ENCODE peak calls at places on chromosomes 1 and 21, in seven cellular contexts. L, F, G, Z, B, E and W are unnamed samples.

GRCh38 chr1:46400398-46400797 is 6.3 kb downstream of the FAAH start:
- DNase-seq in B (no peak), E (peak), L (no peak), F (no peak), G (peak), Z (no peak), W (no peak)

GRCh38 chr1:87916965-87917364 is 588.3 kb downstream of the LMO4 start:
- DNase-seq in B (peak), G (no peak), E (no peak), F (peak), L (no peak), Z (no peak), W (no peak)

GRCh38 chr21:32674731-32675130 is 53.1 kb downstream of the SYNJ1 start:
- DNase-seq in B (no peak), E (no peak), L (no peak), G (no peak), F (no peak), Z (no peak), W (no peak)

GRCh38 chr1:201559679-201560162 is 20.8 kb downstream of the NAV1 start:
- DNase-seq in B (peak), G (peak), F (peak), L (peak), E (peak), Z (peak), W (peak)

GRCh38 chr1:224203243-224204016 is 20.4 kb downstream of the DEGS1 start:
- DNase-seq in F (peak), G (peak), Z (no peak), E (no peak), L (peak), B (peak), W (no peak)

GRCh38 chr1:168387781-168388760 is 107.4 kb downstream of the TBX19 start:
- DNase-seq in F (no peak), G (no peak), L (no peak), B (no peak), E (no peak), Z (no peak), W (no peak)

GRCh38 chr1:224769987-224770693 is 154.0 kb downstream of the CNIH3 start:
- DNase-seq in G (no peak), F (peak), B (peak), L (peak), E (no peak), Z (no peak), W (no peak)

GRCh38 chr1:24450321-24450720 is 34.7 kb downstream of the NIPAL3 start:
- DNase-seq in L (no peak), E (no peak), Z (no peak), F (no peak), B (no peak), G (no peak), W (no peak)

GRCh38 chr1:7447093-7447492 is 324.0 kb upstream of the VAMP3 start:
- DNase-seq in G (no peak), E (no peak), L (no peak), Z (no peak), F (no peak), B (no peak), W (no peak)

GRCh38 chr1:9066945-9067807 is 2.3 kb downstream of the SLC2A5 start:
- DNase-seq in L (peak), E (no peak), Z (no peak), G (peak), F (peak), B (peak), W (no peak)

GRCh38 chr1:155051342-155051776 is 243 bp downstream of the ADAM15 start:
- DNase-seq in Z (no peak), B (no peak), G (no peak), E (no peak), L (no peak), F (no peak), W (no peak)

GRCh38 chr21:43866233-43866632 is 1.2 kb downstream of the AGPAT3 start:
- DNase-seq in E (no peak), Z (peak), F (peak), B (peak), G (peak), L (peak), W (peak)

GRCh38 chr21:8993284-8993942 is 1528.0 kb upstream of the TPTE start:
- DNase-seq in B (no peak), E (no peak), Z (no peak), F (no peak), L (peak), G (no peak), W (no peak)

GRCh38 chr1:179029293-179029692 is 3.6 kb downstream of the FAM20B start:
- DNase-seq in F (no peak), G (no peak), Z (no peak), B (no peak), L (no peak), E (no peak), W (no peak)

GRCh38 chr1:117710710-117711109 is 104.9 kb downstream of the TENT5C start:
- DNase-seq in Z (no peak), B (no peak), E (no peak), L (peak), F (no peak), G (no peak), W (no peak)

GRCh38 chr1:39625462-39626273 is 13.8 kb downstream of the HEYL start:
- DNase-seq in L (no peak), G (peak), E (no peak), B (peak), Z (no peak), F (no peak), W (no peak)

GRCh38 chr1:22118291-22118992 is 24.5 kb downstream of the WNT4 start:
- DNase-seq in G (no peak), Z (no peak), L (no peak), B (no peak), E (no peak), F (no peak), W (no peak)

GRCh38 chr1:96306809-96307208 is 414.8 kb upstream of the PTBP2 start:
- DNase-seq in Z (no peak), B (peak), E (no peak), G (no peak), L (peak), F (peak), W (no peak)

GRCh38 chr1:9822490-9822889 is 1.3 kb downstream of the CLSTN1 start:
- DNase-seq in Z (no peak), L (peak), B (no peak), G (no peak), F (no peak), E (no peak), W (no peak)

GRCh38 chr1:150765229-150765976 is at the start of gene CTSS:
- DNase-seq in F (no peak), Z (no peak), L (peak), E (no peak), B (no peak), G (no peak), W (no peak)

GRCh38 chr1:244041475-244042100 is 9.5 kb upstream of the ZBTB18 start:
- DNase-seq in L (no peak), Z (no peak), F (no peak), B (no peak), G (no peak), E (no peak), W (no peak)

GRCh38 chr21:38945536-38946245 is 140.0 kb downstream of the ETS2 start:
- DNase-seq in G (no peak), F (no peak), E (no peak), L (no peak), B (no peak), Z (no peak), W (no peak)

GRCh38 chr1:162822391-162823200 is 32.1 kb downstream of the HSD17B7 start:
- DNase-seq in B (no peak), L (peak), F (no peak), Z (no peak), G (peak), E (peak), W (no peak)

GRCh38 chr1:29634324-29635072 is 398.2 kb downstream of the PTPRU start:
- DNase-seq in L (no peak), F (no peak), B (no peak), G (no peak), Z (no peak), E (no peak), W (no peak)

GRCh38 chr1:156893048-156893953 is at the start of gene PEAR1:
- DNase-seq in F (no peak), Z (no peak), E (no peak), B (peak), G (peak), L (peak), W (no peak)